ENCODE peak calls at places on chromosome 6, in eight cellular contexts. One of them, this sample, is unnamed.

GRCh38 chr6:2222275-2222842 is 23.0 kb downstream of the GMDS start:
- DNase-seq in uterus: no peak
- DNase-seq in CD8-positive, alpha-beta T cell: no peak
- DNase-seq in IMR-90: no peak
- DNase-seq in AG04450: no peak
- DNase-seq in dorsolateral prefrontal cortex: no peak
- DNase-seq in PC-9: no peak
- DNase-seq in mammary epithelial cell: no peak
- DNase-seq in this sample: no peak

GRCh38 chr6:5582758-5583157 is 321.4 kb downstream of the FARS2 start:
- DNase-seq in CD8-positive, alpha-beta T cell: no peak
- DNase-seq in PC-9: no peak
- DNase-seq in dorsolateral prefrontal cortex: no peak
- DNase-seq in IMR-90: no peak
- DNase-seq in mammary epithelial cell: no peak
- DNase-seq in AG04450: no peak
- DNase-seq in uterus: no peak
- DNase-seq in this sample: peak

GRCh38 chr6:89289710-89290109 is 25.4 kb downstream of the GABRR2 start:
- DNase-seq in AG04450: no peak
- DNase-seq in PC-9: no peak
- DNase-seq in IMR-90: no peak
- DNase-seq in uterus: no peak
- DNase-seq in mammary epithelial cell: no peak
- DNase-seq in dorsolateral prefrontal cortex: no peak
- DNase-seq in CD8-positive, alpha-beta T cell: no peak
- DNase-seq in this sample: no peak

GRCh38 chr6:166554316-166554715 is 32.2 kb downstream of the RAMACL start:
- DNase-seq in CD8-positive, alpha-beta T cell: no peak
- DNase-seq in IMR-90: peak
- DNase-seq in AG04450: no peak
- DNase-seq in PC-9: no peak
- DNase-seq in mammary epithelial cell: no peak
- DNase-seq in uterus: no peak
- DNase-seq in dorsolateral prefrontal cortex: peak
- DNase-seq in this sample: peak

GRCh38 chr6:22036267-22036666 is 260.6 kb downstream of the PRL start:
- DNase-seq in dorsolateral prefrontal cortex: no peak
- DNase-seq in IMR-90: peak
- DNase-seq in PC-9: peak
- DNase-seq in CD8-positive, alpha-beta T cell: no peak
- DNase-seq in AG04450: no peak
- DNase-seq in mammary epithelial cell: peak
- DNase-seq in uterus: no peak
- DNase-seq in this sample: no peak

GRCh38 chr6:169832247-169832948 is 81.0 kb downstream of the ERMARD start:
- DNase-seq in uterus: no peak
- DNase-seq in mammary epithelial cell: no peak
- DNase-seq in AG04450: no peak
- DNase-seq in IMR-90: peak
- DNase-seq in PC-9: no peak
- DNase-seq in dorsolateral prefrontal cortex: no peak
- DNase-seq in CD8-positive, alpha-beta T cell: no peak
- DNase-seq in this sample: no peak

GRCh38 chr6:109420751-109421150 is 19.7 kb downstream of the PPIL6 start:
- DNase-seq in CD8-positive, alpha-beta T cell: no peak
- DNase-seq in dorsolateral prefrontal cortex: no peak
- DNase-seq in mammary epithelial cell: peak
- DNase-seq in uterus: no peak
- DNase-seq in PC-9: no peak
- DNase-seq in AG04450: no peak
- DNase-seq in IMR-90: no peak
- DNase-seq in this sample: no peak

GRCh38 chr6:123380257-123380656 is 256.5 kb downstream of the TRDN start:
- DNase-seq in IMR-90: no peak
- DNase-seq in mammary epithelial cell: peak
- DNase-seq in dorsolateral prefrontal cortex: no peak
- DNase-seq in uterus: no peak
- DNase-seq in AG04450: no peak
- DNase-seq in CD8-positive, alpha-beta T cell: no peak
- DNase-seq in PC-9: no peak
- DNase-seq in this sample: peak

GRCh38 chr6:98769546-98769945 is 64.8 kb upstream of the POU3F2 start:
- DNase-seq in uterus: no peak
- DNase-seq in dorsolateral prefrontal cortex: peak
- DNase-seq in PC-9: no peak
- DNase-seq in mammary epithelial cell: peak
- DNase-seq in AG04450: no peak
- DNase-seq in CD8-positive, alpha-beta T cell: no peak
- DNase-seq in IMR-90: peak
- DNase-seq in this sample: no peak

GRCh38 chr6:22906091-22906549 is 336.8 kb downstream of the HDGFL1 start:
- DNase-seq in mammary epithelial cell: peak
- DNase-seq in CD8-positive, alpha-beta T cell: no peak
- DNase-seq in dorsolateral prefrontal cortex: no peak
- DNase-seq in AG04450: no peak
- DNase-seq in PC-9: no peak
- DNase-seq in uterus: no peak
- DNase-seq in IMR-90: no peak
- DNase-seq in this sample: peak

GRCh38 chr6:87851674-87852260 is 149.7 kb upstream of the AKIRIN2 start:
- DNase-seq in IMR-90: no peak
- DNase-seq in CD8-positive, alpha-beta T cell: no peak
- DNase-seq in mammary epithelial cell: no peak
- DNase-seq in dorsolateral prefrontal cortex: no peak
- DNase-seq in uterus: no peak
- DNase-seq in PC-9: no peak
- DNase-seq in AG04450: no peak
- DNase-seq in this sample: no peak

GRCh38 chr6:87846446-87846845 is 144.4 kb upstream of the AKIRIN2 start:
- DNase-seq in IMR-90: no peak
- DNase-seq in dorsolateral prefrontal cortex: no peak
- DNase-seq in AG04450: no peak
- DNase-seq in CD8-positive, alpha-beta T cell: no peak
- DNase-seq in PC-9: no peak
- DNase-seq in mammary epithelial cell: no peak
- DNase-seq in uterus: no peak
- DNase-seq in this sample: no peak

GRCh38 chr6:87848616-87849015 is 146.6 kb upstream of the AKIRIN2 start:
- DNase-seq in AG04450: no peak
- DNase-seq in uterus: no peak
- DNase-seq in dorsolateral prefrontal cortex: no peak
- DNase-seq in mammary epithelial cell: peak
- DNase-seq in CD8-positive, alpha-beta T cell: no peak
- DNase-seq in PC-9: peak
- DNase-seq in IMR-90: no peak
- DNase-seq in this sample: no peak

GRCh38 chr6:87847135-87847829 is 145.2 kb upstream of the AKIRIN2 start:
- DNase-seq in CD8-positive, alpha-beta T cell: no peak
- DNase-seq in IMR-90: no peak
- DNase-seq in uterus: no peak
- DNase-seq in mammary epithelial cell: no peak
- DNase-seq in PC-9: no peak
- DNase-seq in AG04450: no peak
- DNase-seq in dorsolateral prefrontal cortex: no peak
- DNase-seq in this sample: no peak

DNA sequence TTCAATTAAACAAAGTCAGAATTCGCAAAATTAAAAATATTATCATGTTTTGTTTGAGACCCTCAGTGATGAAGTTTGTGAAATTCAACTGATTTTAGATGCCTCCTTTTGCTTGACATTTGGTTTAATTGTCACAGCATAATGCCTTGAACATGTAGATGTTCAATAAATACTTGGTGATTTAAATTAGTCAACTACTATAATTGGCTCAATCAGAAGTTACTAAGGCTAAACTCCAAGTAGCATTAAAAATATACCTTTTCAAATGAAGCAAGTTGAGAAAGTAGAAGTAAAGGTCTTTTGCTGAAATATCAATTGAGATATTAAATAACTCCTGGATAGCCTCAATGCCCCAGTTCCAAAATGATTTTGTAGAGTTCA is 145.8 kb upstream of the AKIRIN2 start:
- DNase-seq in IMR-90: no peak
- DNase-seq in mammary epithelial cell: no peak
- DNase-seq in CD8-positive, alpha-beta T cell: no peak
- DNase-seq in uterus: no peak
- DNase-seq in AG04450: no peak
- DNase-seq in PC-9: no peak
- DNase-seq in dorsolateral prefrontal cortex: no peak
- DNase-seq in this sample: no peak
- TF ChIP-seq CTCF in IMR-90: no peak
- TF ChIP-seq CTCF in mammary epithelial cell: no peak
- TF ChIP-seq CTCF in CD8-positive, alpha-beta T cell: no peak
- TF ChIP-seq CTCF in uterus: no peak
- TF ChIP-seq CTCF in AG04450: no peak
- TF ChIP-seq CTCF in PC-9: no peak
- TF ChIP-seq CTCF in dorsolateral prefrontal cortex: no peak
- TF ChIP-seq CTCF in this sample: no peak

GRCh38 chr6:56957856-56958255 is 2.9 kb downstream of the BEND6 start:
- DNase-seq in uterus: no peak
- DNase-seq in PC-9: no peak
- DNase-seq in IMR-90: no peak
- DNase-seq in dorsolateral prefrontal cortex: no peak
- DNase-seq in mammary epithelial cell: no peak
- DNase-seq in CD8-positive, alpha-beta T cell: no peak
- DNase-seq in AG04450: no peak
- DNase-seq in this sample: no peak

GRCh38 chr6:56954389-56955170 is at the start of gene BEND6:
- DNase-seq in PC-9: peak
- DNase-seq in mammary epithelial cell: peak
- DNase-seq in IMR-90: peak
- DNase-seq in uterus: peak
- DNase-seq in AG04450: peak
- DNase-seq in CD8-positive, alpha-beta T cell: no peak
- DNase-seq in dorsolateral prefrontal cortex: peak
- DNase-seq in this sample: peak

GRCh38 chr6:56955171-56956155 is 556 bp downstream of the BEND6 start:
- DNase-seq in uterus: peak
- DNase-seq in dorsolateral prefrontal cortex: peak
- DNase-seq in AG04450: peak
- DNase-seq in CD8-positive, alpha-beta T cell: peak
- DNase-seq in mammary epithelial cell: peak
- DNase-seq in IMR-90: peak
- DNase-seq in PC-9: peak
- DNase-seq in this sample: peak

GRCh38 chr6:56958481-56958880 is 3.6 kb downstream of the BEND6 start:
- DNase-seq in PC-9: no peak
- DNase-seq in AG04450: no peak
- DNase-seq in mammary epithelial cell: no peak
- DNase-seq in CD8-positive, alpha-beta T cell: no peak
- DNase-seq in IMR-90: peak
- DNase-seq in uterus: no peak
- DNase-seq in dorsolateral prefrontal cortex: no peak
- DNase-seq in this sample: no peak

GRCh38 chr6:56956481-56956880 is 1.6 kb downstream of the BEND6 start:
- DNase-seq in IMR-90: no peak
- DNase-seq in mammary epithelial cell: no peak
- DNase-seq in CD8-positive, alpha-beta T cell: no peak
- DNase-seq in AG04450: no peak
- DNase-seq in dorsolateral prefrontal cortex: no peak
- DNase-seq in PC-9: no peak
- DNase-seq in uterus: no peak
- DNase-seq in this sample: no peak
- H3K4me3 ChIP-seq in IMR-90: no peak
- H3K4me3 ChIP-seq in mammary epithelial cell: no peak
- H3K4me3 ChIP-seq in CD8-positive, alpha-beta T cell: no peak
- H3K4me3 ChIP-seq in AG04450: peak
- H3K4me3 ChIP-seq in dorsolateral prefrontal cortex: peak
- H3K4me3 ChIP-seq in PC-9: peak
- H3K4me3 ChIP-seq in uterus: no peak
- H3K4me3 ChIP-seq in this sample: peak

DNA sequence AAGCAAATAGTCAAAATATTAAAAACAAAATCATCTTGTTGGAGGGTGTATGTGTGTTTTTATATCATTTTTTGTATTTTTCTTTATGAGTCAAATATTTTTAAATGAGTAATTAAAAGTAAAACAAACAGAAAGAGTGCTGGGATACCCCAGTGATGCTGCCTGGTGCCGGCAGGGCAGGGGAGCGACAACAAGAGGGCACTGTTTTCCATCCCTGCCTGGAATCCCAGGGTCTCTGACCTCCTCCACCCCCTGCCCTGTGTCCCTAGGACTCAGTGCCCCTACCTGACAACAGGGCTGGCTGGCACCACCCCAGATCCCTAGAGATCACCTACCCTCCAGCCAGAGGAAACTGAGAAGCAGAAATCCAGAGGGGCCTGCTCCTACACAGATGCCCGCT is 41.9 kb upstream of the HMGA1 start:
- DNase-seq in mammary epithelial cell: no peak
- DNase-seq in IMR-90: no peak
- DNase-seq in dorsolateral prefrontal cortex: no peak
- DNase-seq in CD8-positive, alpha-beta T cell: no peak
- DNase-seq in AG04450: no peak
- DNase-seq in PC-9: no peak
- DNase-seq in uterus: no peak
- DNase-seq in this sample: no peak
- TF ChIP-seq CTCF in mammary epithelial cell: no peak
- TF ChIP-seq CTCF in IMR-90: peak
- TF ChIP-seq CTCF in dorsolateral prefrontal cortex: no peak
- TF ChIP-seq CTCF in CD8-positive, alpha-beta T cell: no peak
- TF ChIP-seq CTCF in AG04450: peak
- TF ChIP-seq CTCF in PC-9: no peak
- TF ChIP-seq CTCF in uterus: no peak
- TF ChIP-seq CTCF in this sample: no peak

GRCh38 chr6:56247654-56248122 is 308 bp upstream of the COL21A1 start:
- DNase-seq in uterus: no peak
- DNase-seq in AG04450: no peak
- DNase-seq in dorsolateral prefrontal cortex: no peak
- DNase-seq in CD8-positive, alpha-beta T cell: no peak
- DNase-seq in PC-9: no peak
- DNase-seq in IMR-90: no peak
- DNase-seq in mammary epithelial cell: no peak
- DNase-seq in this sample: no peak
- H3K4me3 ChIP-seq in uterus: peak
- H3K4me3 ChIP-seq in AG04450: peak
- H3K4me3 ChIP-seq in dorsolateral prefrontal cortex: peak
- H3K4me3 ChIP-seq in CD8-positive, alpha-beta T cell: no peak
- H3K4me3 ChIP-seq in PC-9: peak
- H3K4me3 ChIP-seq in IMR-90: peak
- H3K4me3 ChIP-seq in mammary epithelial cell: no peak
- H3K4me3 ChIP-seq in this sample: peak

This sample was measured in AG10803.